ENCODE peak calls at places on chromosomes 5 and 9, in seven cellular contexts. S is SHP77 treated with DMSO at 0.1 percent for 48 hours, D is GM19239, Q is glutamatergic neuron, W is iPS-NIHi11, B is hypothalamus, I is sciatic nerve. X is an unnamed sample.

GRCh38 chr5:17343675-17344074 is 126.2 kb downstream of the BASP1 start:
- DNase-seq in S (no peak), B (no peak), I (no peak), W (no peak), D (peak; percentile 39), Q (no peak), X (peak; percentile 43)

GRCh38 chr5:9365501-9365900 is 180.4 kb downstream of the SEMA5A start:
- DNase-seq in W (no peak), S (no peak), D (no peak), B (no peak), Q (no peak), I (no peak), X (no peak)

GRCh38 chr9:77843088-77843985 is 188.3 kb downstream of the GNAQ start:
- DNase-seq in B (no peak), W (no peak), Q (no peak), I (no peak), S (no peak), D (no peak), X (no peak)

GRCh38 chr9:36901528-36901927 is 132.5 kb downstream of the PAX5 start:
- DNase-seq in B (no peak), Q (no peak), W (no peak), D (no peak), S (no peak), I (no peak), X (no peak)

GRCh38 chr5:160045004-160045403 is 36.1 kb downstream of the TTC1 start:
- DNase-seq in D (no peak), S (no peak), W (no peak), I (no peak), Q (no peak), B (no peak), X (no peak)

GRCh38 chr5:137360607-137361006 is 138.5 kb downstream of the SPOCK1 start:
- DNase-seq in W (no peak), S (no peak), I (no peak), B (no peak), D (no peak), Q (no peak), X (no peak)

GRCh38 chr9:99712214-99712613 is 109.5 kb upstream of the NR4A3 start:
- DNase-seq in S (no peak), D (no peak), I (no peak), Q (no peak), W (no peak), B (no peak), X (no peak)

GRCh38 chr9:13478235-13478634 is 198.7 kb upstream of the MPDZ start:
- DNase-seq in Q (no peak), S (no peak), B (no peak), W (no peak), D (no peak), I (no peak), X (no peak)

GRCh38 chr9:97510797-97511761 is 9.6 kb downstream of the TMOD1 start:
- DNase-seq in S (no peak), B (no peak), I (no peak), D (no peak), W (no peak), Q (no peak), X (peak; percentile 36)

GRCh38 chr5:73759771-73760170 is 133.8 kb downstream of the ARHGEF28 start:
- DNase-seq in B (no peak), S (no peak), D (no peak), Q (no peak), W (no peak), I (no peak), X (peak; percentile 49)

GRCh38 chr5:43565043-43565442 is 8.2 kb upstream of the PAIP1 start:
- DNase-seq in D (no peak), I (no peak), W (no peak), S (no peak), Q (no peak), B (no peak), X (no peak)

GRCh38 chr9:116605060-116605459 is 82.0 kb upstream of the TRIM32 start:
- DNase-seq in W (no peak), S (no peak), B (no peak), Q (no peak), D (no peak), I (no peak), X (no peak)

GRCh38 chr5:123364443-123364842 is 58.8 kb downstream of the CEP120 start:
- DNase-seq in B (no peak), I (no peak), S (no peak), Q (no peak), W (no peak), D (no peak), X (no peak)

GRCh38 chr5:112908854-112909253 is 13.2 kb downstream of the REEP5 start:
- DNase-seq in I (no peak), S (no peak), D (no peak), Q (no peak), B (no peak), W (no peak), X (no peak)

GRCh38 chr5:5534333-5534732 is 111.9 kb downstream of the ICE1 start:
- DNase-seq in W (no peak), Q (no peak), D (no peak), B (no peak), I (no peak), S (no peak), X (no peak)

GRCh38 chr9:94870793-94871558 is 144.5 kb downstream of the AOPEP start:
- DNase-seq in S (no peak), B (no peak), I (no peak), W (no peak), D (no peak), Q (no peak), X (peak; percentile 91)

GRCh38 chr5:141747152-141747640 is 65.2 kb upstream of the ARAP3 start:
- DNase-seq in W (peak; percentile 91), I (peak; percentile 83), Q (peak; percentile 88), S (peak; percentile 74), B (peak; percentile 96), D (no peak), X (peak; percentile 72)

GRCh38 chr9:74846771-74847170 is 41.0 kb downstream of the TRPM6 start:
- DNase-seq in W (no peak), D (no peak), I (no peak), S (no peak), B (no peak), Q (no peak), X (no peak)

GRCh38 chr9:126669108-126669507 is 55.4 kb downstream of the LMX1B start:
- DNase-seq in I (no peak), D (no peak), Q (no peak), B (no peak), W (no peak), S (no peak), X (no peak)

GRCh38 chr9:127204771-127205470 is 59.7 kb upstream of the GARNL3 start:
- DNase-seq in S (no peak), Q (peak; percentile 40), I (no peak), W (peak; percentile 53), D (no peak), B (peak; percentile 12), X (peak; percentile 71)

GRCh38 chr9:86633904-86634303 is 279.7 kb upstream of the TUT7 start:
- DNase-seq in Q (no peak), B (no peak), D (no peak), I (no peak), S (no peak), W (no peak), X (no peak)

GRCh38 chr9:28620661-28621060 is 1047.4 kb upstream of the C9orf72 start:
- DNase-seq in I (no peak), B (no peak), Q (no peak), D (no peak), W (no peak), S (no peak), X (no peak)

X was measured in MG63.